ENCODE peak calls at places on chromosomes 4 and X, in eight cellular contexts. One of them, this sample, is unnamed.

GRCh38 chr4:165203541-165204461 is 3.6 kb upstream of the KLHL2 start:
- DNase-seq in H9: no peak
- DNase-seq in body of pancreas: no peak
- DNase-seq in cardiac muscle cell: no peak
- DNase-seq in AG04450: no peak
- DNase-seq in left lung: no peak
- DNase-seq in heart left ventricle: no peak
- DNase-seq in osteocyte: no peak
- DNase-seq in this sample: peak

GRCh38 chrX:19954707-19955106 is 36.2 kb downstream of the BCLAF3 start:
- DNase-seq in H9: no peak
- DNase-seq in body of pancreas: no peak
- DNase-seq in cardiac muscle cell: no peak
- DNase-seq in AG04450: no peak
- DNase-seq in left lung: no peak
- DNase-seq in heart left ventricle: no peak
- DNase-seq in osteocyte: no peak
- DNase-seq in this sample: no peak

GRCh38 chr4:109979932-109980717 is 67.4 kb downstream of the EGF start:
- DNase-seq in H9: no peak
- DNase-seq in body of pancreas: no peak
- DNase-seq in cardiac muscle cell: no peak
- DNase-seq in AG04450: peak
- DNase-seq in left lung: no peak
- DNase-seq in heart left ventricle: no peak
- DNase-seq in osteocyte: no peak
- DNase-seq in this sample: peak

GRCh38 chr4:156825074-156825473 is 146.5 kb downstream of the PDGFC start:
- DNase-seq in H9: no peak
- DNase-seq in body of pancreas: no peak
- DNase-seq in cardiac muscle cell: no peak
- DNase-seq in AG04450: no peak
- DNase-seq in left lung: no peak
- DNase-seq in heart left ventricle: no peak
- DNase-seq in osteocyte: no peak
- DNase-seq in this sample: peak

GRCh38 chr4:128163177-128164117 is 102.3 kb downstream of the LARP1B start:
- DNase-seq in H9: no peak
- DNase-seq in body of pancreas: no peak
- DNase-seq in cardiac muscle cell: no peak
- DNase-seq in AG04450: peak
- DNase-seq in left lung: no peak
- DNase-seq in heart left ventricle: no peak
- DNase-seq in osteocyte: no peak
- DNase-seq in this sample: peak

GRCh38 chrX:144275403-144275802 is 391.5 kb downstream of the UBE2NL start:
- DNase-seq in H9: no peak
- DNase-seq in body of pancreas: no peak
- DNase-seq in cardiac muscle cell: no peak
- DNase-seq in AG04450: no peak
- DNase-seq in left lung: no peak
- DNase-seq in heart left ventricle: no peak
- DNase-seq in osteocyte: no peak
- DNase-seq in this sample: peak

GRCh38 chr4:188030401-188030800 is 34.8 kb downstream of the ZFP42 start:
- DNase-seq in H9: no peak
- DNase-seq in body of pancreas: no peak
- DNase-seq in cardiac muscle cell: no peak
- DNase-seq in AG04450: no peak
- DNase-seq in left lung: no peak
- DNase-seq in heart left ventricle: no peak
- DNase-seq in osteocyte: no peak
- DNase-seq in this sample: no peak

GRCh38 chr4:178165909-178166308 is 723.7 kb upstream of the AGA start:
- DNase-seq in H9: no peak
- DNase-seq in body of pancreas: no peak
- DNase-seq in cardiac muscle cell: no peak
- DNase-seq in AG04450: no peak
- DNase-seq in left lung: no peak
- DNase-seq in heart left ventricle: no peak
- DNase-seq in osteocyte: no peak
- DNase-seq in this sample: peak

GRCh38 chrX:24149346-24150050 is at the start of gene ZFX:
- DNase-seq in H9: peak
- DNase-seq in body of pancreas: peak
- DNase-seq in cardiac muscle cell: peak
- DNase-seq in AG04450: no peak
- DNase-seq in left lung: peak
- DNase-seq in heart left ventricle: peak
- DNase-seq in osteocyte: peak
- DNase-seq in this sample: peak

GRCh38 chr4:37068580-37068979 is 176.0 kb upstream of the NWD2 start:
- DNase-seq in H9: peak
- DNase-seq in body of pancreas: no peak
- DNase-seq in cardiac muscle cell: no peak
- DNase-seq in AG04450: no peak
- DNase-seq in left lung: no peak
- DNase-seq in heart left ventricle: no peak
- DNase-seq in osteocyte: no peak
- DNase-seq in this sample: no peak

GRCh38 chrX:1394731-1395501 is 3.0 kb upstream of the SLC25A6 start:
- DNase-seq in H9: no peak
- DNase-seq in body of pancreas: peak
- DNase-seq in cardiac muscle cell: no peak
- DNase-seq in AG04450: no peak
- DNase-seq in left lung: peak
- DNase-seq in heart left ventricle: no peak
- DNase-seq in osteocyte: no peak
- DNase-seq in this sample: no peak

GRCh38 chr4:158176108-158176507 is 3.3 kb upstream of the GASK1B start:
- DNase-seq in H9: no peak
- DNase-seq in body of pancreas: peak
- DNase-seq in cardiac muscle cell: no peak
- DNase-seq in AG04450: no peak
- DNase-seq in left lung: no peak
- DNase-seq in heart left ventricle: no peak
- DNase-seq in osteocyte: no peak
- DNase-seq in this sample: peak

GRCh38 chr4:120079839-120080520 is 13.3 kb upstream of the MAD2L1 start:
- DNase-seq in H9: no peak
- DNase-seq in body of pancreas: no peak
- DNase-seq in cardiac muscle cell: no peak
- DNase-seq in AG04450: no peak
- DNase-seq in left lung: no peak
- DNase-seq in heart left ventricle: no peak
- DNase-seq in osteocyte: no peak
- DNase-seq in this sample: no peak

GRCh38 chrX:41556958-41557357 is 109.8 kb downstream of the NYX start:
- DNase-seq in H9: no peak
- DNase-seq in body of pancreas: no peak
- DNase-seq in cardiac muscle cell: no peak
- DNase-seq in AG04450: no peak
- DNase-seq in left lung: no peak
- DNase-seq in heart left ventricle: no peak
- DNase-seq in osteocyte: no peak
- DNase-seq in this sample: no peak

GRCh38 chrX:31293409-31293808 is 221.6 kb upstream of the FTHL17 start:
- DNase-seq in H9: no peak
- DNase-seq in body of pancreas: no peak
- DNase-seq in cardiac muscle cell: no peak
- DNase-seq in AG04450: no peak
- DNase-seq in left lung: no peak
- DNase-seq in heart left ventricle: no peak
- DNase-seq in osteocyte: no peak
- DNase-seq in this sample: no peak
- TF ChIP-seq CTCF in H9: peak
- TF ChIP-seq CTCF in body of pancreas: no peak
- TF ChIP-seq CTCF in cardiac muscle cell: no peak
- TF ChIP-seq CTCF in AG04450: peak
- TF ChIP-seq CTCF in left lung: no peak
- TF ChIP-seq CTCF in heart left ventricle: peak
- TF ChIP-seq CTCF in osteocyte: no peak
- TF ChIP-seq CTCF in this sample: peak

DNA sequence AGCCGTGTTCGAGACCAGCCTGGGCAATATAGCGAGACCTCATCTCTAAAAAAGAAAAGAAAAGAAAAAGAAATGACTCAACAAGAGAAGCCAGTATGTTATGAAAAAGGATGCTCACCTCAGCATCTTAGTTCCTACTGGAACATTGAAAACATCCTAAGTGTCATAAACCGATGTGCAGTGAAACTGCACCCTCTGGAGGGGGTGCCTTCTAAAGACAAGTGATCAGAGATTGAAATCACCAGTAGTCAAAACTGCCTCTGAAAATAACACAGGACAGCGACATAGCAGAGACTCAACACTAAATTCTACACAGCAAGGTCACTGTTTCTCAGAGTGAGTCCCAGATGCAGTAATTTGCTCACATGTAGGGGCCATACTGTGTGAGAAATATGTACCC is 28.0 kb upstream of the ATP6AP2 start:
- DNase-seq in H9: no peak
- DNase-seq in body of pancreas: no peak
- DNase-seq in cardiac muscle cell: no peak
- DNase-seq in AG04450: no peak
- DNase-seq in left lung: no peak
- DNase-seq in heart left ventricle: no peak
- DNase-seq in osteocyte: no peak
- DNase-seq in this sample: peak
- TF ChIP-seq CTCF in H9: no peak
- TF ChIP-seq CTCF in body of pancreas: no peak
- TF ChIP-seq CTCF in cardiac muscle cell: no peak
- TF ChIP-seq CTCF in AG04450: peak
- TF ChIP-seq CTCF in left lung: no peak
- TF ChIP-seq CTCF in heart left ventricle: no peak
- TF ChIP-seq CTCF in osteocyte: peak
- TF ChIP-seq CTCF in this sample: peak

GRCh38 chr4:86156526-86156925 is 203.3 kb downstream of the MAPK10 start:
- DNase-seq in H9: no peak
- DNase-seq in body of pancreas: no peak
- DNase-seq in cardiac muscle cell: no peak
- DNase-seq in AG04450: no peak
- DNase-seq in left lung: no peak
- DNase-seq in heart left ventricle: no peak
- DNase-seq in osteocyte: no peak
- DNase-seq in this sample: no peak

GRCh38 chr4:86159216-86159615 is 200.6 kb downstream of the MAPK10 start:
- DNase-seq in H9: no peak
- DNase-seq in body of pancreas: no peak
- DNase-seq in cardiac muscle cell: no peak
- DNase-seq in AG04450: no peak
- DNase-seq in left lung: no peak
- DNase-seq in heart left ventricle: no peak
- DNase-seq in osteocyte: no peak
- DNase-seq in this sample: peak

GRCh38 chr4:86155766-86156165 is 204.1 kb downstream of the MAPK10 start:
- DNase-seq in H9: no peak
- DNase-seq in body of pancreas: no peak
- DNase-seq in cardiac muscle cell: no peak
- DNase-seq in AG04450: no peak
- DNase-seq in left lung: no peak
- DNase-seq in heart left ventricle: no peak
- DNase-seq in osteocyte: no peak
- DNase-seq in this sample: peak

DNA sequence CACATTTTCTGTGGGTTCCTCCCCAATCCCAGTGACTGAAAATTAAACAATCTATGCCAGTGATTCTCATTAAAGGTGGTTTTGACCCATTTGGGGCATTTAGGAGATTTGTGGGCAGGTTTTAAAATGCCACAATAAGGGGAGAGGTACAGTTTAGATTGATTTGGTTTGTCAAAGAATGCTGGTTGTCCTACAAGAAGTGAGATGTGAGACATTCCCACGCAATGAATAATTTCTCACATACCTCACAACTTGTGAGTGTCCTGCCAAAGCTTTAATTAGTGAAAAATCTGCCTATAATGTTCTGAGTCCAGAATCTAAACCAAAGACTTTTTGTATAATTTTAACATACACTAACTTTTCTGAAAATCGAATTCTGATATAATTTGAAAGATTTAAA is 199.4 kb downstream of the MAPK10 start:
- DNase-seq in H9: no peak
- DNase-seq in body of pancreas: no peak
- DNase-seq in cardiac muscle cell: no peak
- DNase-seq in AG04450: no peak
- DNase-seq in left lung: no peak
- DNase-seq in heart left ventricle: no peak
- DNase-seq in osteocyte: no peak
- DNase-seq in this sample: no peak
- TF ChIP-seq CTCF in H9: no peak
- TF ChIP-seq CTCF in body of pancreas: no peak
- TF ChIP-seq CTCF in cardiac muscle cell: no peak
- TF ChIP-seq CTCF in AG04450: no peak
- TF ChIP-seq CTCF in left lung: no peak
- TF ChIP-seq CTCF in heart left ventricle: no peak
- TF ChIP-seq CTCF in osteocyte: no peak
- TF ChIP-seq CTCF in this sample: no peak

DNA sequence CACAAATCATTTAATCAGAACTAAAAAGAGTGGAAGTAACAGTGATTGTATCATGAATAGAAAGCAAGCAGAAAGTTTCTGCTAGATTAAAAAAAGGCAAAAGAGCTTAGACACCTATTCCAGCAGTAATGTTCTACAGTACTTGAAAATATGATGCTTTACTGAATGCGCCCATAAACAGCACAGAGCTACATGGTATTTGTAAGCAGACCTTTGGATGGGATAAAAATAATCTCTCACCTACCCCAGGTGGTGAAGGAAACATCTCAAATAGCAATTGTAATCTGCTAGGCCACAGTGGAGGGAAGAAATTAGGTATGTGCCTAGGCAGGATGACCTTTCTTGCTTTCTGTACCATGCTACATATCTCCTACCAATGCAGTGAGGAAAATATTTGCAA is 280.9 kb upstream of the PRKX start:
- DNase-seq in H9: no peak
- DNase-seq in body of pancreas: no peak
- DNase-seq in cardiac muscle cell: no peak
- DNase-seq in AG04450: no peak
- DNase-seq in left lung: no peak
- DNase-seq in heart left ventricle: no peak
- DNase-seq in osteocyte: no peak
- DNase-seq in this sample: no peak
- TF ChIP-seq CTCF in H9: no peak
- TF ChIP-seq CTCF in body of pancreas: no peak
- TF ChIP-seq CTCF in cardiac muscle cell: no peak
- TF ChIP-seq CTCF in AG04450: no peak
- TF ChIP-seq CTCF in left lung: no peak
- TF ChIP-seq CTCF in heart left ventricle: no peak
- TF ChIP-seq CTCF in osteocyte: no peak
- TF ChIP-seq CTCF in this sample: no peak

This sample was measured in epithelial cell of esophagus.